ENCODE peak calls at places on chromosomes 7 and 10, in four cellular contexts. K is NT2/D1, M is lower leg skin, D is MM.1S. P is an unnamed sample.

GRCh38 chr10:74541375-74541774 is 285.0 kb upstream of the KAT6B start:
- DNase-seq in K (no peak), M (no peak), D (no peak), P (no peak)

GRCh38 chr10:99834410-99834809 is 52.0 kb downstream of the ABCC2 start:
- DNase-seq in K (no peak), M (no peak), D (no peak), P (no peak)

GRCh38 chr7:150365673-150366398 is 2.8 kb upstream of the REPIN1 start:
- DNase-seq in K (no peak), M (no peak), D (no peak), P (peak; percentile 48)

GRCh38 chr7:24891173-24891787 is 88.7 kb downstream of the OSBPL3 start:
- DNase-seq in K (no peak), M (no peak), D (no peak), P (no peak)

GRCh38 chr10:69567920-69568319 is 5.3 kb downstream of the NEUROG3 start:
- DNase-seq in K (no peak), M (peak; percentile 82), D (peak; percentile 7), P (peak; percentile 41)

GRCh38 chr7:43625453-43625852 is 42.5 kb downstream of the STK17A start:
- DNase-seq in K (no peak), M (no peak), D (peak; percentile 63), P (no peak)

GRCh38 chr7:74412061-74412460 is 41.6 kb upstream of the GTF2IRD1 start:
- DNase-seq in K (no peak), M (no peak), D (no peak), P (peak; percentile 70)

GRCh38 chr10:102645388-102645740 is 1.1 kb downstream of the TRIM8 start:
- DNase-seq in K (no peak), M (no peak), D (no peak), P (peak; percentile 94)

GRCh38 chr10:81520688-81521087 is 354.3 kb upstream of the NRG3 start:
- DNase-seq in K (no peak), M (no peak), D (no peak), P (no peak)

GRCh38 chr10:125629758-125630376 is 53.1 kb downstream of the TEX36 start:
- DNase-seq in K (no peak), M (no peak), D (peak; percentile 27), P (peak; percentile 83)

GRCh38 chr7:594212-594913 is 74.7 kb upstream of the PDGFA start:
- DNase-seq in K (no peak), M (no peak), D (no peak), P (no peak)

P was measured in OCI-M1.